ENCODE peak calls at places on chromosome 10, in seven cellular contexts. L, A, F, W, R, B and M are unnamed samples.

GRCh38 chr10:70560511-70560931 is 42.0 kb downstream of the PRF1 start:
- DNase-seq in W (no peak), L (no peak), F (no peak), R (no peak), B (no peak), A (no peak), M (peak; percentile 93)

GRCh38 chr10:1187151-1187854 is 131.1 kb downstream of the WDR37 start:
- DNase-seq in A (no peak), B (no peak), F (no peak), L (no peak), W (no peak), R (no peak), M (no peak)

GRCh38 chr10:30705086-30705624 is 75.6 kb upstream of the LYZL2 start:
- DNase-seq in W (no peak), F (no peak), L (no peak), A (no peak), B (no peak), R (no peak), M (peak; percentile 92)

GRCh38 chr10:102230264-102230860 is 4.3 kb downstream of the ELOVL3 start:
- DNase-seq in A (peak; percentile 94), W (peak; percentile 74), B (peak; percentile 69), L (peak; percentile 55), R (peak; percentile 90), F (peak; percentile 91), M (no peak)

GRCh38 chr10:122953827-122954730 is at the start of gene C10orf88:
- DNase-seq in W (peak; percentile 98), F (peak; percentile 99), A (peak; percentile 98), B (peak; percentile 99), L (peak; percentile 95), R (peak; percentile 98), M (peak; percentile 95)

GRCh38 chr10:76432274-76433012 is 1001.0 kb downstream of the LRMDA start:
- DNase-seq in R (peak; percentile 54), A (no peak), L (peak; percentile 100), B (no peak), F (no peak), W (peak; percentile 18), M (no peak)

GRCh38 chr10:131948501-131948900 is 33.2 kb downstream of the BNIP3 start:
- DNase-seq in R (no peak), B (no peak), F (no peak), A (no peak), L (no peak), W (no peak), M (no peak)

GRCh38 chr10:72298774-72299519 is 25.2 kb downstream of the DDIT4 start:
- DNase-seq in F (no peak), B (no peak), R (no peak), A (no peak), L (no peak), W (no peak), M (no peak)

GRCh38 chr10:130022501-130023299 is 58.6 kb upstream of the EBF3 start:
- DNase-seq in A (no peak), L (peak; percentile 69), F (no peak), B (peak; percentile 3), W (no peak), R (no peak), M (no peak)

GRCh38 chr10:126935263-126935946 is 30.2 kb downstream of the DOCK1 start:
- DNase-seq in B (no peak), W (peak; percentile 79), A (no peak), L (peak; percentile 90), R (no peak), F (no peak), M (no peak)

GRCh38 chr10:120521880-120522279 is 64.9 kb downstream of the PLPP4 start:
- DNase-seq in W (no peak), A (no peak), R (no peak), L (no peak), B (no peak), F (no peak), M (no peak)

GRCh38 chr10:18334116-18334867 is 194.1 kb downstream of the CACNB2 start:
- DNase-seq in R (peak; percentile 17), B (no peak), L (no peak), W (no peak), A (peak; percentile 4), F (no peak), M (no peak)

GRCh38 chr10:120494313-120494710 is 37.3 kb downstream of the PLPP4 start:
- DNase-seq in B (no peak), A (no peak), W (no peak), L (no peak), R (no peak), F (no peak), M (no peak)

GRCh38 chr10:59383436-59383835 is 21.1 kb upstream of the FAM13C start:
- DNase-seq in R (no peak), B (no peak), W (no peak), L (no peak), A (peak; percentile 72), F (no peak), M (no peak)

GRCh38 chr10:7306147-7306546 is 104.7 kb downstream of the SFMBT2 start:
- DNase-seq in B (no peak), W (no peak), F (no peak), R (no peak), L (no peak), A (no peak), M (no peak)

GRCh38 chr10:29304259-29305030 is 15.6 kb downstream of the LYZL1 start:
- DNase-seq in R (peak; percentile 85), L (peak; percentile 74), A (peak; percentile 82), F (peak; percentile 62), B (peak; percentile 85), W (peak; percentile 80), M (peak; percentile 50)

GRCh38 chr10:105146436-105146835 is 505.3 kb downstream of the SORCS3 start:
- DNase-seq in L (peak; percentile 14), B (no peak), F (no peak), R (no peak), A (no peak), W (no peak), M (no peak)

GRCh38 chr10:97278491-97278989 is 13.9 kb downstream of the ARHGAP19 start:
- DNase-seq in R (peak; percentile 57), A (peak; percentile 35), B (peak; percentile 72), L (peak; percentile 68), F (peak; percentile 33), W (peak; percentile 61), M (peak; percentile 83)

GRCh38 chr10:71505366-71505760 is 108.6 kb downstream of the CDH23 start:
- DNase-seq in F (no peak), W (no peak), R (no peak), A (no peak), L (no peak), B (no peak), M (no peak)

GRCh38 chr10:18737236-18737635 is 78.0 kb downstream of the ARL5B start:
- DNase-seq in L (peak; percentile 79), R (no peak), A (no peak), W (no peak), B (no peak), F (no peak), M (no peak)

GRCh38 chr10:71727429-71728217 is 8.0 kb upstream of the C10orf105 start:
- DNase-seq in W (peak; percentile 72), F (no peak), L (peak; percentile 18), R (no peak), A (no peak), B (peak; percentile 50), M (peak; percentile 92)

GRCh38 chr10:28442375-28442774 is 90.5 kb upstream of the WAC start:
- DNase-seq in A (no peak), F (no peak), B (no peak), W (no peak), R (no peak), L (no peak), M (no peak)

GRCh38 chr10:131495892-131496291 is 184.4 kb upstream of the TCERG1L start:
- DNase-seq in W (no peak), B (no peak), A (no peak), R (no peak), L (no peak), F (no peak), M (no peak)

GRCh38 chr10:72079356-72079755 is 9.0 kb downstream of the SPOCK2 start:
- DNase-seq in F (no peak), A (peak; percentile 72), W (peak; percentile 70), R (no peak), L (no peak), B (no peak), M (peak; percentile 79)

GRCh38 chr10:67306588-67307205 is 380.9 kb downstream of the LRRTM3 start:
- DNase-seq in F (peak; percentile 24), B (peak; percentile 40), R (peak; percentile 82), L (peak; percentile 88), W (peak; percentile 36), A (peak; percentile 55), M (peak; percentile 22)

GRCh38 chr10:11875499-11876281 is 52.5 kb downstream of the PROSER2 start:
- DNase-seq in B (peak; percentile 92), F (peak; percentile 88), W (no peak), L (peak; percentile 91), A (peak; percentile 28), R (peak; percentile 58), M (no peak)

GRCh38 chr10:101489355-101489754 is 98.7 kb downstream of the POLL start:
- DNase-seq in F (no peak), A (no peak), L (peak; percentile 39), W (no peak), R (no peak), B (no peak), M (no peak)

GRCh38 chr10:73827346-73828089 is 16.1 kb upstream of the NDST2 start:
- DNase-seq in A (no peak), R (no peak), F (no peak), W (no peak), L (peak; percentile 100), B (no peak), M (no peak)

GRCh38 chr10:62333135-62333889 is 40.9 kb upstream of the ZNF365 start:
- DNase-seq in R (no peak), B (no peak), L (no peak), F (no peak), W (no peak), A (no peak), M (no peak)

GRCh38 chr10:128557149-128557548 is 430.9 kb upstream of the MKI67 start:
- DNase-seq in B (no peak), F (no peak), R (peak; percentile 55), W (no peak), A (no peak), L (no peak), M (no peak)
- H3K27ac ChIP-seq in B (no peak overlapping the region), F (no peak overlapping the region), R (no peak overlapping the region), W (no peak overlapping the region), A (no peak overlapping the region), L (no peak overlapping the region), M (no peak overlapping the region)

DNA sequence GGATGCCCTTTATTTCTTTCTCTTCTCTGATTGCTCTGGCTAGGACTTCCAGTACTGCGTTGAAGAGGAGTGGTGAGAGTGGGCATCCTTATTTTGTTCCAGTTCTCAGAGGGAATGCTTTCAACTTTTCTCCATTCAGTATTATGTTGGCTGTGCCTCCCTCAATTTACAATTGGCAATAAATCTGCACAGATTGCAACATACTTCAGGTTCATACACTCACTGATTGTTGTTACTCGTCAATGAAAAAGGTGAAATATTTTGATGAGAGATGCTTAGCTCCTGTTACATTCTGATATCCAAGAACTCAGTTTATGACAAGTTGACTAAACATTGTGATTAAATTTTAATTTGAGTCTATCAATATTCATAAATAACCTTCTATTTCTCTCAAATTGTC is 37.9 kb upstream of the DKK1 start:
- DNase-seq in W (no peak), F (no peak), L (no peak), A (no peak), R (no peak), B (no peak), M (no peak)
- TF ChIP-seq EZH2phosphoT487 in W (no peak), F (no peak), L (no peak), A (no peak), R (no peak), B (no peak), M (no peak)

GRCh38 chr10:47334627-47335026 is 12.4 kb downstream of the GDF2 start:
- DNase-seq in B (no peak), L (no peak), F (no peak), A (no peak), R (no peak), W (no peak), M (no peak)
- H4K20me1 ChIP-seq in B (no peaks in the 10 kb centered on the region), L (no peaks in the 10 kb centered on the region), F (no peaks in the 10 kb centered on the region), A (no peaks in the 10 kb centered on the region), R (no peaks in the 10 kb centered on the region), W (no peaks in the 10 kb centered on the region), M (no peaks in the 10 kb centered on the region)

GRCh38 chr10:33476757-33477273 is 142.3 kb upstream of the NRP1 start:
- DNase-seq in A (no peak), L (no peak), F (no peak), W (peak; percentile 30), R (no peak), B (no peak), M (no peak)
- H3K27ac ChIP-seq in A (no peak overlapping the region), L (no peak overlapping the region), F (no peak overlapping the region), W (no peak overlapping the region), R (no peak overlapping the region), B (no peak overlapping the region), M (no peak overlapping the region)